ENCODE peak calls at places on chromosome 20, in four cellular contexts. One of them, this sample, is unnamed.

GRCh38 chr20:38889792-38890496 is 36.3 kb upstream of the FAM83D start:
- DNase-seq in GOT3: no peak
- DNase-seq in activated B cell treated with CpG ODN at 0.5 μM for 24 hours: no peak
- DNase-seq in stimulated activated CD4-positive, alpha-beta T cell treated with anti-CD3 and anti-CD28 coated beads, Interleukin-1b, Interleukin-23, amount 100 ng/mL, for 24 hours: no peak
- DNase-seq in this sample: no peak

GRCh38 chr20:32482251-32483220 is 102.6 kb downstream of the NOL4L start:
- DNase-seq in GOT3: no peak
- DNase-seq in stimulated activated CD4-positive, alpha-beta T cell treated with anti-CD3 and anti-CD28 coated beads, Interleukin-1b, Interleukin-23, amount 100 ng/mL, for 24 hours: no peak
- DNase-seq in activated B cell treated with CpG ODN at 0.5 μM for 24 hours: peak; percentile 46
- DNase-seq in this sample: no peak

GRCh38 chr20:34920055-34920454 is 35.6 kb downstream of the GSS start:
- DNase-seq in activated B cell treated with CpG ODN at 0.5 μM for 24 hours: no peak
- DNase-seq in stimulated activated CD4-positive, alpha-beta T cell treated with anti-CD3 and anti-CD28 coated beads, Interleukin-1b, Interleukin-23, amount 100 ng/mL, for 24 hours: no peak
- DNase-seq in GOT3: no peak
- DNase-seq in this sample: no peak

GRCh38 chr20:43458422-43458924 is 777 bp downstream of the SRSF6 start:
- DNase-seq in GOT3: no peak
- DNase-seq in stimulated activated CD4-positive, alpha-beta T cell treated with anti-CD3 and anti-CD28 coated beads, Interleukin-1b, Interleukin-23, amount 100 ng/mL, for 24 hours: no peak
- DNase-seq in activated B cell treated with CpG ODN at 0.5 μM for 24 hours: no peak
- DNase-seq in this sample: no peak

GRCh38 chr20:2839732-2840137 is 720 bp downstream of the PCED1A start:
- DNase-seq in activated B cell treated with CpG ODN at 0.5 μM for 24 hours: no peak
- DNase-seq in stimulated activated CD4-positive, alpha-beta T cell treated with anti-CD3 and anti-CD28 coated beads, Interleukin-1b, Interleukin-23, amount 100 ng/mL, for 24 hours: no peak
- DNase-seq in GOT3: no peak
- DNase-seq in this sample: no peak

GRCh38 chr20:31516651-31517050 is 2.4 kb downstream of the HM13 start:
- DNase-seq in activated B cell treated with CpG ODN at 0.5 μM for 24 hours: no peak
- DNase-seq in GOT3: no peak
- DNase-seq in stimulated activated CD4-positive, alpha-beta T cell treated with anti-CD3 and anti-CD28 coated beads, Interleukin-1b, Interleukin-23, amount 100 ng/mL, for 24 hours: no peak
- DNase-seq in this sample: no peak

GRCh38 chr20:17023811-17024210 is 203.0 kb upstream of the PCSK2 start:
- DNase-seq in stimulated activated CD4-positive, alpha-beta T cell treated with anti-CD3 and anti-CD28 coated beads, Interleukin-1b, Interleukin-23, amount 100 ng/mL, for 24 hours: no peak
- DNase-seq in activated B cell treated with CpG ODN at 0.5 μM for 24 hours: no peak
- DNase-seq in GOT3: no peak
- DNase-seq in this sample: no peak

GRCh38 chr20:7171911-7172310 is 404.4 kb downstream of the BMP2 start:
- DNase-seq in stimulated activated CD4-positive, alpha-beta T cell treated with anti-CD3 and anti-CD28 coated beads, Interleukin-1b, Interleukin-23, amount 100 ng/mL, for 24 hours: no peak
- DNase-seq in activated B cell treated with CpG ODN at 0.5 μM for 24 hours: no peak
- DNase-seq in GOT3: no peak
- DNase-seq in this sample: no peak

GRCh38 chr20:49573900-49574416 is 6.0 kb upstream of the PTGIS start:
- DNase-seq in activated B cell treated with CpG ODN at 0.5 μM for 24 hours: no peak
- DNase-seq in stimulated activated CD4-positive, alpha-beta T cell treated with anti-CD3 and anti-CD28 coated beads, Interleukin-1b, Interleukin-23, amount 100 ng/mL, for 24 hours: no peak
- DNase-seq in GOT3: no peak
- DNase-seq in this sample: no peak

GRCh38 chr20:39853664-39854063 is 835.4 kb downstream of the MAFB start:
- DNase-seq in GOT3: peak; percentile 24
- DNase-seq in stimulated activated CD4-positive, alpha-beta T cell treated with anti-CD3 and anti-CD28 coated beads, Interleukin-1b, Interleukin-23, amount 100 ng/mL, for 24 hours: no peak
- DNase-seq in activated B cell treated with CpG ODN at 0.5 μM for 24 hours: no peak
- DNase-seq in this sample: peak; percentile 64

GRCh38 chr20:12409501-12409900 is 491.8 kb downstream of the BTBD3 start:
- DNase-seq in stimulated activated CD4-positive, alpha-beta T cell treated with anti-CD3 and anti-CD28 coated beads, Interleukin-1b, Interleukin-23, amount 100 ng/mL, for 24 hours: no peak
- DNase-seq in GOT3: no peak
- DNase-seq in activated B cell treated with CpG ODN at 0.5 μM for 24 hours: no peak
- DNase-seq in this sample: no peak

GRCh38 chr20:32168184-32168910 is 39.2 kb downstream of the PLAGL2 start:
- DNase-seq in GOT3: no peak
- DNase-seq in activated B cell treated with CpG ODN at 0.5 μM for 24 hours: no peak
- DNase-seq in stimulated activated CD4-positive, alpha-beta T cell treated with anti-CD3 and anti-CD28 coated beads, Interleukin-1b, Interleukin-23, amount 100 ng/mL, for 24 hours: no peak
- DNase-seq in this sample: no peak

GRCh38 chr20:63835031-63835858 is 4.2 kb upstream of the ZBTB46 start:
- DNase-seq in GOT3: peak; percentile 51
- DNase-seq in activated B cell treated with CpG ODN at 0.5 μM for 24 hours: no peak
- DNase-seq in stimulated activated CD4-positive, alpha-beta T cell treated with anti-CD3 and anti-CD28 coated beads, Interleukin-1b, Interleukin-23, amount 100 ng/mL, for 24 hours: no peak
- DNase-seq in this sample: peak; percentile 92

GRCh38 chr20:41318271-41318649 is 729 bp upstream of the ZHX3 start:
- DNase-seq in GOT3: no peak
- DNase-seq in activated B cell treated with CpG ODN at 0.5 μM for 24 hours: no peak
- DNase-seq in stimulated activated CD4-positive, alpha-beta T cell treated with anti-CD3 and anti-CD28 coated beads, Interleukin-1b, Interleukin-23, amount 100 ng/mL, for 24 hours: no peak
- DNase-seq in this sample: no peak

GRCh38 chr20:10172998-10173655 is 45.5 kb upstream of the SNAP25 start:
- DNase-seq in stimulated activated CD4-positive, alpha-beta T cell treated with anti-CD3 and anti-CD28 coated beads, Interleukin-1b, Interleukin-23, amount 100 ng/mL, for 24 hours: no peak
- DNase-seq in activated B cell treated with CpG ODN at 0.5 μM for 24 hours: no peak
- DNase-seq in GOT3: no peak
- DNase-seq in this sample: no peak

GRCh38 chr20:22058746-22059145 is 353.3 kb downstream of the PAX1 start:
- DNase-seq in activated B cell treated with CpG ODN at 0.5 μM for 24 hours: no peak
- DNase-seq in stimulated activated CD4-positive, alpha-beta T cell treated with anti-CD3 and anti-CD28 coated beads, Interleukin-1b, Interleukin-23, amount 100 ng/mL, for 24 hours: no peak
- DNase-seq in GOT3: no peak
- DNase-seq in this sample: no peak

GRCh38 chr20:47280668-47281067 is 75.8 kb downstream of the ZMYND8 start:
- DNase-seq in GOT3: no peak
- DNase-seq in stimulated activated CD4-positive, alpha-beta T cell treated with anti-CD3 and anti-CD28 coated beads, Interleukin-1b, Interleukin-23, amount 100 ng/mL, for 24 hours: no peak
- DNase-seq in activated B cell treated with CpG ODN at 0.5 μM for 24 hours: no peak
- DNase-seq in this sample: no peak

GRCh38 chr20:4027590-4028265 is 12.4 kb upstream of the RNF24 start:
- DNase-seq in stimulated activated CD4-positive, alpha-beta T cell treated with anti-CD3 and anti-CD28 coated beads, Interleukin-1b, Interleukin-23, amount 100 ng/mL, for 24 hours: no peak
- DNase-seq in GOT3: no peak
- DNase-seq in activated B cell treated with CpG ODN at 0.5 μM for 24 hours: no peak
- DNase-seq in this sample: no peak

GRCh38 chr20:52103469-52103910 is 88.1 kb downstream of the ZFP64 start:
- DNase-seq in GOT3: peak; percentile 20
- DNase-seq in stimulated activated CD4-positive, alpha-beta T cell treated with anti-CD3 and anti-CD28 coated beads, Interleukin-1b, Interleukin-23, amount 100 ng/mL, for 24 hours: no peak
- DNase-seq in activated B cell treated with CpG ODN at 0.5 μM for 24 hours: no peak
- DNase-seq in this sample: no peak

GRCh38 chr20:56957737-56958553 is 308.5 kb downstream of the BMP7 start:
- DNase-seq in GOT3: no peak
- DNase-seq in stimulated activated CD4-positive, alpha-beta T cell treated with anti-CD3 and anti-CD28 coated beads, Interleukin-1b, Interleukin-23, amount 100 ng/mL, for 24 hours: no peak
- DNase-seq in activated B cell treated with CpG ODN at 0.5 μM for 24 hours: no peak
- DNase-seq in this sample: peak; percentile 70

GRCh38 chr20:4919047-4919704 is 82.1 kb downstream of the SLC23A2 start:
- DNase-seq in activated B cell treated with CpG ODN at 0.5 μM for 24 hours: no peak
- DNase-seq in GOT3: no peak
- DNase-seq in stimulated activated CD4-positive, alpha-beta T cell treated with anti-CD3 and anti-CD28 coated beads, Interleukin-1b, Interleukin-23, amount 100 ng/mL, for 24 hours: no peak
- DNase-seq in this sample: no peak

GRCh38 chr20:35698298-35699126 is 640 bp downstream of the NFS1 start:
- DNase-seq in activated B cell treated with CpG ODN at 0.5 μM for 24 hours: no peak
- DNase-seq in GOT3: no peak
- DNase-seq in stimulated activated CD4-positive, alpha-beta T cell treated with anti-CD3 and anti-CD28 coated beads, Interleukin-1b, Interleukin-23, amount 100 ng/mL, for 24 hours: no peak
- DNase-seq in this sample: no peak

GRCh38 chr20:45745015-45745414 is 22.9 kb downstream of the SPINT4 start:
- DNase-seq in GOT3: no peak
- DNase-seq in activated B cell treated with CpG ODN at 0.5 μM for 24 hours: no peak
- DNase-seq in stimulated activated CD4-positive, alpha-beta T cell treated with anti-CD3 and anti-CD28 coated beads, Interleukin-1b, Interleukin-23, amount 100 ng/mL, for 24 hours: no peak
- DNase-seq in this sample: no peak

GRCh38 chr20:17562804-17563305 is 7.0 kb upstream of the DSTN start:
- DNase-seq in stimulated activated CD4-positive, alpha-beta T cell treated with anti-CD3 and anti-CD28 coated beads, Interleukin-1b, Interleukin-23, amount 100 ng/mL, for 24 hours: no peak
- DNase-seq in activated B cell treated with CpG ODN at 0.5 μM for 24 hours: no peak
- DNase-seq in GOT3: no peak
- DNase-seq in this sample: peak; percentile 98